ENCODE peak calls at places on chromosomes 4 and X, in nine cellular contexts. One of them, this sample, is unnamed.
A peak's percentile ranks its signal among the peaks of the same experiment; 100 is the strongest.

GRCh38 chr4:107930821-107931774 is at the start of gene CYP2U1:
- DNase-seq in PC-3: peak; percentile 70
- DNase-seq in left ventricle myocardium inferior: peak; percentile 92
- DNase-seq in bronchial epithelial cell: peak; percentile 41
- DNase-seq in brain microvascular endothelial cell: peak; percentile 57
- DNase-seq in IMR-90: peak; percentile 67
- DNase-seq in H1: peak; percentile 67
- DNase-seq in GM12878: no peak
- DNase-seq in heart right ventricle: peak; percentile 92
- DNase-seq in this sample: peak; percentile 76

GRCh38 chr4:126230244-126230643 is 915.5 kb downstream of the FAT4 start:
- DNase-seq in PC-3: no peak
- DNase-seq in left ventricle myocardium inferior: no peak
- DNase-seq in bronchial epithelial cell: no peak
- DNase-seq in brain microvascular endothelial cell: no peak
- DNase-seq in IMR-90: no peak
- DNase-seq in H1: no peak
- DNase-seq in GM12878: no peak
- DNase-seq in heart right ventricle: no peak
- DNase-seq in this sample: no peak

GRCh38 chrX:72121381-72121780 is 10.3 kb downstream of the RTL5 start:
- DNase-seq in PC-3: peak; percentile 85
- DNase-seq in left ventricle myocardium inferior: peak; percentile 60
- DNase-seq in bronchial epithelial cell: peak; percentile 54
- DNase-seq in brain microvascular endothelial cell: peak; percentile 44
- DNase-seq in IMR-90: peak; percentile 75
- DNase-seq in H1: no peak
- DNase-seq in GM12878: no peak
- DNase-seq in heart right ventricle: peak; percentile 52
- DNase-seq in this sample: peak; percentile 85

GRCh38 chr4:186169942-186170802 is 21.2 kb upstream of the CYP4V2 start:
- DNase-seq in PC-3: peak; percentile 6
- DNase-seq in left ventricle myocardium inferior: no peak
- DNase-seq in bronchial epithelial cell: no peak
- DNase-seq in brain microvascular endothelial cell: no peak
- DNase-seq in IMR-90: no peak
- DNase-seq in H1: no peak
- DNase-seq in GM12878: no peak
- DNase-seq in heart right ventricle: no peak
- DNase-seq in this sample: no peak

GRCh38 chr4:147134536-147135210 is 189.0 kb upstream of the TTC29 start:
- DNase-seq in PC-3: no peak
- DNase-seq in left ventricle myocardium inferior: no peak
- DNase-seq in bronchial epithelial cell: peak; percentile 18
- DNase-seq in brain microvascular endothelial cell: no peak
- DNase-seq in IMR-90: no peak
- DNase-seq in H1: no peak
- DNase-seq in GM12878: no peak
- DNase-seq in heart right ventricle: no peak
- DNase-seq in this sample: peak; percentile 74

GRCh38 chr4:16157609-16158503 is 68.4 kb downstream of the TAPT1 start:
- DNase-seq in PC-3: no peak
- DNase-seq in left ventricle myocardium inferior: no peak
- DNase-seq in bronchial epithelial cell: no peak
- DNase-seq in brain microvascular endothelial cell: no peak
- DNase-seq in IMR-90: no peak
- DNase-seq in H1: no peak
- DNase-seq in GM12878: no peak
- DNase-seq in heart right ventricle: no peak
- DNase-seq in this sample: no peak

GRCh38 chr4:66017671-66018070 is 347.4 kb upstream of the EPHA5 start:
- DNase-seq in PC-3: no peak
- DNase-seq in left ventricle myocardium inferior: no peak
- DNase-seq in bronchial epithelial cell: no peak
- DNase-seq in brain microvascular endothelial cell: no peak
- DNase-seq in IMR-90: no peak
- DNase-seq in H1: no peak
- DNase-seq in GM12878: no peak
- DNase-seq in heart right ventricle: no peak
- DNase-seq in this sample: no peak

GRCh38 chr4:66564901-66565648 is 894.8 kb upstream of the EPHA5 start:
- DNase-seq in PC-3: no peak
- DNase-seq in left ventricle myocardium inferior: no peak
- DNase-seq in bronchial epithelial cell: peak; percentile 23
- DNase-seq in brain microvascular endothelial cell: peak; percentile 88
- DNase-seq in IMR-90: peak; percentile 73
- DNase-seq in H1: no peak
- DNase-seq in GM12878: no peak
- DNase-seq in heart right ventricle: no peak
- DNase-seq in this sample: peak; percentile 96

GRCh38 chr4:13627185-13627605 is 330 bp downstream of the BOD1L1 start:
- DNase-seq in PC-3: no peak
- DNase-seq in left ventricle myocardium inferior: no peak
- DNase-seq in bronchial epithelial cell: no peak
- DNase-seq in brain microvascular endothelial cell: no peak
- DNase-seq in IMR-90: no peak
- DNase-seq in H1: no peak
- DNase-seq in GM12878: no peak
- DNase-seq in heart right ventricle: peak; percentile 25
- DNase-seq in this sample: no peak

GRCh38 chrX:18179446-18179845 is 41.2 kb downstream of the BEND2 start:
- DNase-seq in PC-3: no peak
- DNase-seq in left ventricle myocardium inferior: no peak
- DNase-seq in bronchial epithelial cell: no peak
- DNase-seq in brain microvascular endothelial cell: no peak
- DNase-seq in IMR-90: no peak
- DNase-seq in H1: no peak
- DNase-seq in GM12878: no peak
- DNase-seq in heart right ventricle: no peak
- DNase-seq in this sample: no peak

GRCh38 chr4:1234296-1234695 is 14.6 kb downstream of the CTBP1 start:
- DNase-seq in PC-3: no peak
- DNase-seq in left ventricle myocardium inferior: peak; percentile 22
- DNase-seq in bronchial epithelial cell: no peak
- DNase-seq in brain microvascular endothelial cell: no peak
- DNase-seq in IMR-90: peak; percentile 12
- DNase-seq in H1: no peak
- DNase-seq in GM12878: no peak
- DNase-seq in heart right ventricle: peak; percentile 17
- DNase-seq in this sample: no peak

GRCh38 chr4:157459789-157460188 is 239.3 kb downstream of the GRIA2 start:
- DNase-seq in PC-3: no peak
- DNase-seq in left ventricle myocardium inferior: no peak
- DNase-seq in bronchial epithelial cell: peak; percentile 74
- DNase-seq in brain microvascular endothelial cell: no peak
- DNase-seq in IMR-90: no peak
- DNase-seq in H1: no peak
- DNase-seq in GM12878: no peak
- DNase-seq in heart right ventricle: no peak
- DNase-seq in this sample: no peak

GRCh38 chr4:31235961-31236360 is 515.8 kb downstream of the PCDH7 start:
- DNase-seq in PC-3: no peak
- DNase-seq in left ventricle myocardium inferior: no peak
- DNase-seq in bronchial epithelial cell: no peak
- DNase-seq in brain microvascular endothelial cell: no peak
- DNase-seq in IMR-90: no peak
- DNase-seq in H1: no peak
- DNase-seq in GM12878: no peak
- DNase-seq in heart right ventricle: no peak
- DNase-seq in this sample: no peak

GRCh38 chr4:16007471-16008095 is 44.6 kb upstream of the FGFBP2 start:
- DNase-seq in PC-3: no peak
- DNase-seq in left ventricle myocardium inferior: no peak
- DNase-seq in bronchial epithelial cell: no peak
- DNase-seq in brain microvascular endothelial cell: no peak
- DNase-seq in IMR-90: no peak
- DNase-seq in H1: no peak
- DNase-seq in GM12878: no peak
- DNase-seq in heart right ventricle: no peak
- DNase-seq in this sample: no peak

DNA sequence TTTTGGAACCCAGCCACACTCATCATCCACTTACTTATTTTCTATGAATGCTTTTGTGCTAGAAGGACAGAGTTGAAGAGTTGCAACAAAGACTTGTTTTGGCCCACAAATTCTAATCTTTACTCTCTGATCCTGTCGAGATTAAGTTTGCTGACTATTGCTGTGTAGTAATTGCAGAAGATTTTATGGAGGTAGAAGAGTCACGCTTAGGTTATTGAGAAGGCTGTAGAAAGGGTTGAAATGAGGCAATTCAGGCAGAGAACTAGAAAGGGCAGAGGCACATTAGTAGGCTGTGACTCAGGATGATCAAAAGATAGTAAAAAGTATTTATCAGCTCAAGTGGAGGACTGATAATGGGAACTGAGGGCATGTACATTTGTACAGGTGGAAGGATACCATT is 298.8 kb upstream of the EMCN start:
- DNase-seq in PC-3: peak; percentile 19
- DNase-seq in left ventricle myocardium inferior: no peak
- DNase-seq in bronchial epithelial cell: peak; percentile 10
- DNase-seq in brain microvascular endothelial cell: no peak
- DNase-seq in IMR-90: no peak
- DNase-seq in H1: no peak
- DNase-seq in GM12878: no peak
- DNase-seq in heart right ventricle: no peak
- DNase-seq in this sample: no peak
- H3K4me3 ChIP-seq in PC-3: no peak overlapping the region
- H3K4me3 ChIP-seq in left ventricle myocardium inferior: no peak overlapping the region
- H3K4me3 ChIP-seq in bronchial epithelial cell: no peak overlapping the region
- H3K4me3 ChIP-seq in brain microvascular endothelial cell: no peak overlapping the region
- H3K4me3 ChIP-seq in IMR-90: no peak overlapping the region
- H3K4me3 ChIP-seq in H1: no peak overlapping the region
- H3K4me3 ChIP-seq in GM12878: no peak overlapping the region
- H3K4me3 ChIP-seq in heart right ventricle: no peak overlapping the region
- H3K4me3 ChIP-seq in this sample: no peak overlapping the region

DNA sequence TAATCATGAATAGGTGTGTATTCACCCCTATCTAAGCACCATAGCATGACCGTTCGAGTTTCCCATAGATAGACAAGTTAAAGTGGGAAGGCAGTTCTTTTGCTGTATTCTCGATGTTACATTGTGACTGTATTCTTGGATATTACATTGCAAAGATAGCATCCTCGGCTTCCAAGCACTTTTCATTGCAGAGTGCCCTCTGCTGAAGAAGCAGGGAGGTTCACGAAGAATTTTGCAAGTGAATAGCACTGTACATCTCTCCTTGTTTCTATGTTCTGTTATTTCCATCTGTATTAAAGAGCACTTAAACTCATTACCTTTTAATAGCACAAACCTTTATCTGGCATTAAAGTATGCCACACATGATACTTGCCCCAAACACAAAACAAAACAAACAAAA is 426.7 kb upstream of the ARX start:
- DNase-seq in PC-3: peak; percentile 4
- DNase-seq in left ventricle myocardium inferior: no peak
- DNase-seq in bronchial epithelial cell: peak; percentile 0
- DNase-seq in brain microvascular endothelial cell: no peak
- DNase-seq in IMR-90: no peak
- DNase-seq in H1: no peak
- DNase-seq in GM12878: no peak
- DNase-seq in heart right ventricle: no peak
- DNase-seq in this sample: no peak
- TF ChIP-seq CTCF in PC-3: peak; percentile 14
- TF ChIP-seq CTCF in left ventricle myocardium inferior: no peak
- TF ChIP-seq CTCF in bronchial epithelial cell: peak; percentile 4
- TF ChIP-seq CTCF in brain microvascular endothelial cell: no peak
- TF ChIP-seq CTCF in IMR-90: no peak
- TF ChIP-seq CTCF in H1: peak; percentile 21
- TF ChIP-seq CTCF in GM12878: no peak
- TF ChIP-seq CTCF in heart right ventricle: no peak
- TF ChIP-seq CTCF in this sample: no peak

DNA sequence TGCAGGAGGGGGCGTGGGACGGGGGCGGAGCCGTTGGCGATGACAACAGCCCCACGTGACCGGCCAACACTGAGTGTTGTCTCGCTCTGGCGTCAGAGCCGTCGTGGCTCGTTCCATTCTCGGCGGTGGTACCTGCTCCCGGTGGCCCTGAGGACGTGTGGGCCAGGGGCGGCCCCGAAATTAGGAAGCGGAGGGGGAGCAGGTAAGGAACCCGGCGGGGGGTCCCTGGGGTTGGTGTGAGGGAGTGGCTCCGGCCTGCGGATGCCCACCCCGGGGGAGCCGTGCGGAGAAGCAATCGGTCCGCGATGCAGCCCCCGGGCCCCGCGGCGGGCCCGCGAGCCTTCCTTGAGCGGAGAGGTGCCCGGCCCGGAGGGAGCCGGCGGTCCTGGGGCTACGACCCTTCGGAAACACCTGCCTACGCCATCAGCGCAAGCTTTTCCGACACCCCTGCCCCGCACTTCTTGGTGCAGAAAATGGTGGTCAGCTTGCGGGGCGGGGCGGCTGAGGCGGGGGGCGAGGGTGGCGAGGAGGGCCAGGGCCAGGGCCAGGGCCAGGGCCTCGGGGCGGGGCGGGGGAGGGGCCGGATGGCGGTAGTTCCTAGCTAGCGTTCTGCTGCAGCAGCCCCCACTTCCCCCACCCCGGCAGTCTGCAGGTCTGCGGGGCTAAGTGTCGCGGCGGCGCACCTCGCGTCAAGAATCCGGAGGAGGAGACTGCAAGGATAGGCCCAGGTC is at the start of gene BEX4:
- DNase-seq in PC-3: peak; percentile 68
- DNase-seq in left ventricle myocardium inferior: peak; percentile 82
- DNase-seq in bronchial epithelial cell: peak; percentile 48
- DNase-seq in brain microvascular endothelial cell: peak; percentile 59
- DNase-seq in IMR-90: peak; percentile 41
- DNase-seq in H1: peak; percentile 46
- DNase-seq in GM12878: no peak
- DNase-seq in heart right ventricle: peak; percentile 83
- DNase-seq in this sample: peak; percentile 61
- H3K4me3 ChIP-seq in PC-3: peak within 1 kb of the TSS; percentile 68
- H3K4me3 ChIP-seq in left ventricle myocardium inferior: peak within 1 kb of the TSS; percentile 82
- H3K4me3 ChIP-seq in bronchial epithelial cell: peak within 1 kb of the TSS; percentile 67
- H3K4me3 ChIP-seq in brain microvascular endothelial cell: peak within 1 kb of the TSS; percentile 68
- H3K4me3 ChIP-seq in IMR-90: peak within 1 kb of the TSS; percentile 61
- H3K4me3 ChIP-seq in H1: peak within 1 kb of the TSS; percentile 81
- H3K4me3 ChIP-seq in GM12878: peak within 1 kb of the TSS; percentile 31
- H3K4me3 ChIP-seq in heart right ventricle: peak within 1 kb of the TSS; percentile 82
- H3K4me3 ChIP-seq in this sample: peak within 1 kb of the TSS; percentile 61

DNA sequence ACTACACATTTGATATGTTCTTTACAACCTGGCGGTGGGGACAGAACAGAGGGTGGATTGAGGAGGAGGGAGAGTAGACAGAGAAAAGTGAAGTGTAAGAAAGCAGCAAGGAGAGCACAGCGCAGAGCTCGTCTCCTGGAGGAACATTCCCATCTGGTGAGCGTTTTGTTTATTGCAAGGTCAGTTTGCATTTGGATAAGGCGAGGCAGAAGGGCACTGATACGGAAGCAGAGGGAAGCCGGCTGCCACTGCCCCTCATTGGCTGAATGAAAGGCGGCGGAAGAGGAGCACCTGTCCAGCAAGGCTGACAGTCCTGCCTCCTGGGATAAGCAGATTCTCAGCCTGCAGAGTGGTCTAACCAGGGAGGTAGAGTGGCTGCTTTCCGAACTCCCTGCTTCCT is 83.2 kb downstream of the GPR143 start:
- DNase-seq in PC-3: peak; percentile 24
- DNase-seq in left ventricle myocardium inferior: no peak
- DNase-seq in bronchial epithelial cell: no peak
- DNase-seq in brain microvascular endothelial cell: no peak
- DNase-seq in IMR-90: peak; percentile 61
- DNase-seq in H1: no peak
- DNase-seq in GM12878: no peak
- DNase-seq in heart right ventricle: no peak
- DNase-seq in this sample: peak; percentile 24
- TF ChIP-seq CTCF in PC-3: peak; percentile 19
- TF ChIP-seq CTCF in left ventricle myocardium inferior: peak; percentile 41
- TF ChIP-seq CTCF in bronchial epithelial cell: no peak
- TF ChIP-seq CTCF in brain microvascular endothelial cell: peak; percentile 26
- TF ChIP-seq CTCF in IMR-90: peak; percentile 49
- TF ChIP-seq CTCF in H1: peak; percentile 30
- TF ChIP-seq CTCF in GM12878: no peak
- TF ChIP-seq CTCF in heart right ventricle: peak; percentile 8
- TF ChIP-seq CTCF in this sample: peak; percentile 18

This sample was measured in astrocyte of the spinal cord.